ENCODE peak calls at places on chromosomes 3 and 15, in ten cellular contexts. O is PC-3, C is neuronal stem cell, P is fibroblast of lung, G is upper lobe of right lung, K is sciatic nerve, X is ovary, H is head of caudate nucleus, J is left ventricle myocardium inferior, M is germinal center. V is an unnamed sample.

GRCh38 chr3:76310661-76311060 is 525.3 kb upstream of the ZNF717 start:
- DNase-seq in O (peak), C (no peak), P (peak), G (no peak), K (no peak), X (no peak), H (no peak), J (no peak), M (no peak), V (no peak)

GRCh38 chr15:39438260-39438659 is 142.6 kb upstream of the THBS1 start:
- DNase-seq in O (no peak), C (no peak), P (no peak), G (peak), K (peak), X (no peak), H (no peak), J (peak), M (no peak), V (no peak)

GRCh38 chr15:56893349-56893678 is 25.1 kb upstream of the TCF12 start:
- DNase-seq in O (no peak), C (no peak), P (no peak), G (no peak), K (no peak), X (no peak), H (no peak), J (no peak), M (no peak), V (no peak)

GRCh38 chr3:76585794-76586392 is 454.0 kb upstream of the ROBO2 start:
- DNase-seq in O (peak), C (no peak), P (peak), G (no peak), K (no peak), X (no peak), H (no peak), J (no peak), M (no peak), V (no peak)

GRCh38 chr3:121624147-121624852 is 31.1 kb downstream of the FBXO40 start:
- DNase-seq in O (no peak), C (no peak), P (no peak), G (no peak), K (no peak), X (no peak), H (no peak), J (no peak), M (no peak), V (no peak)

GRCh38 chr3:5198986-5199731 is 11.7 kb downstream of the EDEM1 start:
- DNase-seq in O (no peak), C (no peak), P (no peak), G (no peak), K (no peak), X (no peak), H (no peak), J (no peak), M (no peak), V (no peak)

GRCh38 chr3:133153382-133153781 is 115.2 kb downstream of the TMEM108 start:
- DNase-seq in O (no peak), C (no peak), P (no peak), G (no peak), K (no peak), X (no peak), H (no peak), J (no peak), M (no peak), V (no peak)

GRCh38 chr15:42891569-42891968 is 29.0 kb downstream of the TTBK2 start:
- DNase-seq in O (peak), C (no peak), P (peak), G (no peak), K (no peak), X (no peak), H (no peak), J (no peak), M (no peak), V (peak)

GRCh38 chr15:79874242-79874641 is 22.6 kb downstream of the MTHFS start:
- DNase-seq in O (peak), C (no peak), P (no peak), G (no peak), K (no peak), X (no peak), H (no peak), J (no peak), M (no peak), V (no peak)

GRCh38 chr3:81531256-81531655 is 230.2 kb downstream of the GBE1 start:
- DNase-seq in O (no peak), C (no peak), P (no peak), G (no peak), K (no peak), X (no peak), H (no peak), J (no peak), M (no peak), V (no peak)

GRCh38 chr3:62011667-62012066 is 361.7 kb downstream of the FEZF2 start:
- DNase-seq in O (no peak), C (no peak), P (no peak), G (no peak), K (no peak), X (no peak), H (no peak), J (no peak), M (no peak), V (no peak)

GRCh38 chr3:126395846-126396513 is 1.3 kb downstream of the CFAP100 start:
- DNase-seq in O (no peak), C (no peak), P (no peak), G (no peak), K (peak), X (no peak), H (no peak), J (no peak), M (no peak), V (no peak)

GRCh38 chr3:124674336-124674735 is 55.9 kb upstream of the UMPS start:
- DNase-seq in O (no peak), C (no peak), P (no peak), G (no peak), K (no peak), X (no peak), H (no peak), J (no peak), M (no peak), V (no peak)

GRCh38 chr3:193962986-193963683 is 172.8 kb upstream of the HES1 start:
- DNase-seq in O (peak), C (no peak), P (no peak), G (no peak), K (no peak), X (no peak), H (no peak), J (no peak), M (no peak), V (no peak)

GRCh38 chr3:156630081-156630772 is 44.2 kb upstream of the TIPARP start:
- DNase-seq in O (peak), C (peak), P (no peak), G (no peak), K (no peak), X (no peak), H (no peak), J (no peak), M (no peak), V (peak)

GRCh38 chr3:85691196-85691595 is 732.4 kb downstream of the CADM2 start:
- DNase-seq in O (no peak), C (no peak), P (peak), G (no peak), K (no peak), X (no peak), H (no peak), J (no peak), M (no peak), V (no peak)

GRCh38 chr3:78970656-78971055 is 797.1 kb downstream of the ROBO1 start:
- DNase-seq in O (no peak), C (no peak), P (no peak), G (no peak), K (no peak), X (no peak), H (no peak), J (no peak), M (no peak), V (no peak)

GRCh38 chr3:11240496-11240895 is 31.7 kb upstream of the ATG7 start:
- DNase-seq in O (no peak), C (no peak), P (no peak), G (no peak), K (no peak), X (no peak), H (no peak), J (no peak), M (no peak), V (no peak)

GRCh38 chr3:160162440-160162839 is 62.8 kb upstream of the C3orf80 start:
- DNase-seq in O (no peak), C (peak), P (no peak), G (no peak), K (no peak), X (no peak), H (no peak), J (no peak), M (no peak), V (no peak)

GRCh38 chr3:11126653-11127052 is 27.6 kb upstream of the HRH1 start:
- DNase-seq in O (no peak), C (no peak), P (no peak), G (no peak), K (no peak), X (no peak), H (no peak), J (no peak), M (no peak), V (no peak)

GRCh38 chr15:60760646-60761504 is 281.9 kb upstream of the ICE2 start:
- DNase-seq in O (peak), C (no peak), P (peak), G (no peak), K (no peak), X (no peak), H (no peak), J (no peak), M (no peak), V (peak)

GRCh38 chr3:75272708-75273107 is 391.4 kb upstream of the FRG2C start:
- DNase-seq in O (peak), C (no peak), P (peak), G (no peak), K (no peak), X (no peak), H (no peak), J (no peak), M (no peak), V (no peak)

GRCh38 chr3:53801319-53801718 is 44.9 kb downstream of the CHDH start:
- DNase-seq in O (no peak), C (no peak), P (no peak), G (no peak), K (no peak), X (no peak), H (no peak), J (no peak), M (no peak), V (no peak)

GRCh38 chr15:51721199-51721960 is 16.1 kb downstream of the LYSMD2 start:
- DNase-seq in O (no peak), C (no peak), P (no peak), G (no peak), K (no peak), X (no peak), H (no peak), J (no peak), M (no peak), V (no peak)

GRCh38 chr15:84987949-84988624 is 6.4 kb downstream of the PDE8A start:
- DNase-seq in O (no peak), C (no peak), P (no peak), G (no peak), K (no peak), X (no peak), H (no peak), J (no peak), M (no peak), V (no peak)

GRCh38 chr15:57769266-57769665 is 62.8 kb downstream of the POLR2M start:
- DNase-seq in O (no peak), C (no peak), P (peak), G (no peak), K (peak), X (no peak), H (no peak), J (peak), M (no peak), V (peak)

GRCh38 chr15:32888221-32888761 is 170.5 kb downstream of the GREM1 start:
- DNase-seq in O (no peak), C (no peak), P (no peak), G (no peak), K (no peak), X (no peak), H (no peak), J (no peak), M (no peak), V (no peak)

GRCh38 chr15:72939855-72940631 is 112.2 kb upstream of the NEO1 start:
- DNase-seq in O (no peak), C (no peak), P (no peak), G (no peak), K (no peak), X (no peak), H (no peak), J (no peak), M (no peak), V (no peak)

GRCh38 chr15:52440414-52440813 is 88.3 kb downstream of the MYO5A start:
- DNase-seq in O (peak), C (no peak), P (no peak), G (no peak), K (no peak), X (no peak), H (no peak), J (no peak), M (no peak), V (peak)